ENCODE peak calls at places on chromosomes 4 and X, in eight cellular contexts. O is upper lobe of right lung, J is AG04449, M is astrocyte of the spinal cord, L is A549, E is cardiac muscle cell, B is WTC11, P is MCF 10A. K is an unnamed sample.

GRCh38 chr4:77433102-77433733 is 172.4 kb upstream of the CXCL13 start:
- DNase-seq in P (peak), L (peak), O (no peak), M (peak), E (peak), B (no peak), J (no peak), K (no peak)

GRCh38 chr4:126611900-126612299 is 1020.9 kb upstream of the INTU start:
- DNase-seq in P (peak), E (no peak), B (no peak), O (no peak), L (no peak), M (no peak), J (no peak), K (peak)

GRCh38 chr4:53899544-53900274 is 164.7 kb downstream of the CHIC2 start:
- DNase-seq in B (no peak), E (no peak), J (peak), L (no peak), O (no peak), M (peak), P (no peak), K (peak)

GRCh38 chr4:62816566-62816965 is 1592.7 kb downstream of the TECRL start:
- DNase-seq in M (no peak), L (no peak), B (peak), O (no peak), J (no peak), P (no peak), E (no peak), K (no peak)

GRCh38 chr4:186216465-186217024 is 10.8 kb upstream of the KLKB1 start:
- DNase-seq in E (no peak), B (no peak), P (no peak), M (no peak), O (no peak), J (no peak), L (no peak), K (no peak)

GRCh38 chrX:12118134-12118533 is 20.1 kb upstream of the FRMPD4 start:
- DNase-seq in E (no peak), M (no peak), P (no peak), O (no peak), J (no peak), L (no peak), B (no peak), K (no peak)

GRCh38 chrX:150897371-150898319 is 823 bp downstream of the CD99L2 start:
- DNase-seq in E (no peak), J (no peak), P (peak), L (peak), O (peak), B (peak), M (peak), K (no peak)

GRCh38 chrX:137052641-137053235 is 18.9 kb upstream of the GPR101 start:
- DNase-seq in B (peak), L (peak), O (no peak), M (no peak), J (no peak), E (no peak), P (no peak), K (no peak)

GRCh38 chrX:46152756-46153155 is 392.5 kb downstream of the ZNF674 start:
- DNase-seq in L (no peak), E (no peak), M (no peak), P (no peak), O (no peak), J (no peak), B (no peak), K (no peak)

GRCh38 chrX:34404386-34405070 is 252.6 kb downstream of the TMEM47 start:
- DNase-seq in B (no peak), O (no peak), M (peak), P (no peak), J (no peak), L (no peak), E (no peak), K (no peak)

GRCh38 chr4:153418581-153418980 is 47.6 kb upstream of the TMEM131L start:
- DNase-seq in B (no peak), M (no peak), P (no peak), J (no peak), E (no peak), L (no peak), O (no peak), K (no peak)

GRCh38 chr4:164383187-164384181 is 370.4 kb upstream of the SMIM31 start:
- DNase-seq in J (no peak), L (no peak), B (peak), M (peak), O (peak), P (peak), E (peak), K (no peak)
- TF ChIP-seq CTCF in J (no peak), L (no peak), B (no peak), M (peak), O (no peak), P (peak), E (no peak), K (no peak)

GRCh38 chr4:40562681-40563080 is 67.0 kb downstream of the RBM47 start:
- DNase-seq in B (no peak), L (no peak), M (no peak), O (no peak), P (peak), E (no peak), J (no peak), K (no peak)

GRCh38 chr4:40563401-40563800 is 66.3 kb downstream of the RBM47 start:
- DNase-seq in L (no peak), M (no peak), P (no peak), B (no peak), J (no peak), O (no peak), E (no peak), K (no peak)

GRCh38 chr4:40564815-40565505 is 64.7 kb downstream of the RBM47 start:
- DNase-seq in B (no peak), O (no peak), L (no peak), J (no peak), M (no peak), E (peak), P (no peak), K (no peak)

GRCh38 chr4:40562208-40562607 is 67.5 kb downstream of the RBM47 start:
- DNase-seq in P (no peak), L (no peak), M (no peak), B (no peak), J (no peak), O (no peak), E (no peak), K (no peak)

DNA sequence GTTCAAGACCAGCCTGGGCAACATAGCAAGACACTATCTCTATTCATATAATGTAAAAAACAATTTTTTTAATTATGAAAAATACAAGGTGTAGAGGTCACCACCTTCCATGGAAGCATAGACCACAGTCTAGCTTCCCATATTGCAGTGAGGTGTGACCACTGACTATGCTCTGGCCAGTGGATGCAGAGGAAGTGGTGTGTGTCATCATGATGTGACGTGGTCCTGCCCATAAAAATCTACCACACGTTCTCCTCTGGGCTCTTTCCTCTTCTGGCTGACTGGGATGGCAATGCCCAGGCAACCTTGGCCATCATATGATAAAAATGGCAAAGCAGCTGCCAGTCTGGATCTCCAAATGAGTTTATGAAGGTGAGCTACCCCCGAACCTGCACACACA is 65.7 kb downstream of the RBM47 start:
- DNase-seq in O (no peak), J (no peak), P (no peak), L (no peak), M (peak), B (no peak), E (no peak), K (no peak)
- TF ChIP-seq CTCF in O (no peak), J (no peak), P (no peak), L (no peak), M (no peak), B (no peak), E (no peak), K (no peak)

DNA sequence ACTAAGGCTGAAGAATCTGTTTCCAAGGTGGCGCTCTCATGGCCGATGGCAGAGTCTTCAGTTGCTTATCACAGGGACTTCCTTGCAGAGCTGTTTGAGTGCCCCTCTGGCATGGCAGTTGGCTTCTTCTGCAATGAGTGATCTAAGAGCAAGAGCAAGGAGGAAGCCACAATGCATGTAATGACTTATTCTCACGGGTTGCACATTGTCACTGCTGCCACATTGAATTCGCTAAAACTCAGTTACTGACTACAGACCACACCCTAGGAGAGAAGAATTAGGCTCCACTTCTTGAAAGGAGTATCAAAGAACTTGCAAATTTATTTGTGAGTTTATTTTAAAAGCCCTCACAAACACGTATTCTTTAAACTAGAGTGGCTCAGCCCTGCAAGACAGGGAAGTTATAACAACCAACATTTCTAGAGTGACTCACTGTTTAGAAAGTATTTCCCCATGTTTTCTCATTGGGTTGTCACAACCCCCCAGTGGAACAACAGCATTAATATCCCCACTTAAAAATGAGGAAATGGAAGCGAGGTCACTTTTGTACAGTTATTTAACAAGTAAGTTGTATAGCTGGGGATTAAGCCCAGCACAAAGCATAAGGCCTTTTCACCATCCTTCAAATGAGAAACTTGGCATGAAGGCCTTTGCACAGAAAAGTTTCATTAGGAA is 32.4 kb upstream of the RBPJ start:
- DNase-seq in L (no peak), E (no peak), O (no peak), B (no peak), M (peak), P (peak), J (no peak), K (peak)
- TF ChIP-seq CTCF in L (no peak), E (no peak), O (no peak), B (no peak), M (no peak), P (no peak), J (no peak), K (no peak)

GRCh38 chrX:94053575-94053974 is 379.6 kb downstream of the FAM133A start:
- DNase-seq in P (peak), M (no peak), L (no peak), O (no peak), J (no peak), E (no peak), B (no peak), K (no peak)

GRCh38 chrX:94057385-94057784 is 383.4 kb downstream of the FAM133A start:
- DNase-seq in E (no peak), J (no peak), L (no peak), P (peak), B (no peak), O (no peak), M (no peak), K (no peak)

GRCh38 chrX:94058728-94059382 is 384.8 kb downstream of the FAM133A start:
- DNase-seq in E (peak), O (no peak), P (peak), L (no peak), M (no peak), B (peak), J (no peak), K (no peak)
- TF ChIP-seq CTCF in E (no peak), O (peak), P (peak), L (peak), M (peak), B (peak), J (no peak), K (peak)

GRCh38 chr4:125360727-125361126 is 46.0 kb downstream of the FAT4 start:
- DNase-seq in E (no peak), O (no peak), J (no peak), B (no peak), P (no peak), L (no peak), M (no peak), K (no peak)
- TF ChIP-seq CTCF in E (no peak), O (no peak), J (no peak), B (no peak), P (no peak), L (no peak), M (no peak), K (no peak)

K was measured in AG09309.